ENCODE peak calls at places on chromosomes 16 and 17, in five cellular contexts. B is heart left ventricle; D is CD8-positive, alpha-beta memory T cell; Z is tibial nerve; H is fibroblast of mammary gland. K is an unnamed sample.

GRCh38 chr16:81940781-81941560 is 70.3 kb downstream of the SDR42E1 start:
- DNase-seq in B (no peak), D (peak; percentile 11), Z (no peak), H (peak; percentile 67), K (peak; percentile 40)

GRCh38 chr17:47778184-47778635 is 43.4 kb downstream of the OSBPL7 start:
- DNase-seq in B (no peak), D (no peak), Z (no peak), H (no peak), K (no peak)

GRCh38 chr16:80743273-80743672 is 61.1 kb downstream of the CDYL2 start:
- DNase-seq in B (no peak), D (no peak), Z (no peak), H (no peak), K (no peak)

GRCh38 chr17:1422907-1423306 is 22.9 kb upstream of the YWHAE start:
- DNase-seq in B (no peak), D (no peak), Z (no peak), H (peak; percentile 98), K (no peak)

GRCh38 chr17:8222380-8222629 is 11.9 kb upstream of the AURKB start:
- DNase-seq in B (no peak), D (no peak), Z (no peak), H (no peak), K (no peak)

GRCh38 chr17:27778193-27778592 is 22.1 kb downstream of the NOS2 start:
- DNase-seq in B (no peak), D (no peak), Z (no peak), H (peak; percentile 51), K (no peak)

GRCh38 chr17:44061446-44061845 is 5.0 kb downstream of the LSM12 start:
- DNase-seq in B (no peak), D (no peak), Z (no peak), H (peak; percentile 71), K (no peak)

GRCh38 chr16:88639231-88640038 is 1.1 kb downstream of the IL17C start:
- DNase-seq in B (no peak), D (no peak), Z (no peak), H (no peak), K (no peak)

GRCh38 chr17:46859996-46860395 is 8.6 kb downstream of the WNT9B start:
- DNase-seq in B (no peak), D (no peak), Z (no peak), H (no peak), K (no peak)

GRCh38 chr16:15033309-15033707 is 22.6 kb downstream of the NTAN1 start:
- DNase-seq in B (peak; percentile 88), D (no peak), Z (no peak), H (no peak), K (no peak)

GRCh38 chr17:63998050-63998720 is at the start of gene PRR29:
- DNase-seq in B (peak; percentile 77), D (peak; percentile 78), Z (no peak), H (peak; percentile 39), K (peak; percentile 63)

GRCh38 chr16:57568173-57568678 is 25.8 kb downstream of the ADGRG5 start:
- DNase-seq in B (no peak), D (no peak), Z (no peak), H (no peak), K (no peak)

GRCh38 chr17:80760501-80760900 is 215.9 kb downstream of the RPTOR start:
- DNase-seq in B (no peak), D (no peak), Z (no peak), H (no peak), K (peak; percentile 77)

GRCh38 chr17:78315355-78316114 is 44.3 kb downstream of the SOCS3 start:
- DNase-seq in B (peak; percentile 89), D (peak; percentile 26), Z (peak; percentile 86), H (peak; percentile 97), K (peak; percentile 18)

GRCh38 chr16:23064642-23065041 is 84.6 kb downstream of the USP31 start:
- DNase-seq in B (no peak), D (no peak), Z (no peak), H (peak; percentile 52), K (peak; percentile 54)

GRCh38 chr17:34609210-34609609 is 29.8 kb downstream of the TMEM132E start:
- DNase-seq in B (no peak), D (no peak), Z (no peak), H (no peak), K (no peak)

GRCh38 chr17:74480290-74480689 is 13.9 kb downstream of the CD300A start:
- DNase-seq in B (no peak), D (no peak), Z (no peak), H (no peak), K (no peak)

GRCh38 chr16:27549607-27549856 is 181 bp downstream of the GTF3C1 start:
- DNase-seq in B (no peak), D (no peak), Z (no peak), H (no peak), K (no peak)

GRCh38 chr16:27550582-27550920 is 607 bp downstream of the KATNIP start:
- DNase-seq in B (no peak), D (peak; percentile 10), Z (no peak), H (no peak), K (no peak)

GRCh38 chr16:27549857-27550581 is at the start of the genes GTF3C1 and KATNIP:
- DNase-seq in B (peak; percentile 100), D (peak; percentile 100), Z (peak; percentile 100), H (peak; percentile 96), K (peak; percentile 93)

GRCh38 chr16:27547851-27548250 is 1.9 kb downstream of the GTF3C1 start:
- DNase-seq in B (no peak), D (no peak), Z (no peak), H (no peak), K (no peak)

GRCh38 chr16:27551046-27551445 is 1.1 kb downstream of the KATNIP start:
- DNase-seq in B (no peak), D (no peak), Z (no peak), H (no peak), K (no peak)
- H3K4me3 ChIP-seq in B (peak overlapping the region; percentile 97), D (no peak overlapping the region), Z (peak overlapping the region; percentile 74), H (no peak overlapping the region), K (peak overlapping the region; percentile 100)

DNA sequence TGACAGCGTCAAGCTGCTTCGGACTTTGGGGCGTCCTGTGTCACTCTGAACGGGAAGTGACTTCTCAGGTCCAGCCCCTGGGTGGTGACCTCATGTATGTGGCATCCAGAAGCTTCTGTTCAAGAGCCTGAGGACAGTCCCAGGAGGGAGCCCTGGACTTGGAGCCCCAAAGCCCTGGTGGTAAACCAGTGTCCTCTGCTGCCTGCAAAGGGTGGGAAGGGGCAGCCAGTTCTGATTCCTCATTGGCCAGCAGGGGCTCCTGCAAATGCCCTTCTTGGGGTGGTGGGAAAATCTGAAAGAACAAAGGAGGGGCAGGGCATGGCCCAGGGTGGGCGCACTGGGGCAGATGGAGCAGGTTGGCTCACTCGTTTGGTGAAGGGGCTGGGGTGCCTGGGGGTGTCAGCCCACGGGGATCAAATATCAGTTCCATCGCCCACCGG is 1.6 kb downstream of the OSGIN1 start:
- DNase-seq in B (peak; percentile 81), D (no peak), Z (peak; percentile 22), H (peak; percentile 28), K (no peak)
- H3K4me3 ChIP-seq in B (peak overlapping the region; percentile 58), D (no peak overlapping the region), Z (no peak overlapping the region), H (no peak overlapping the region), K (no peak overlapping the region)

GRCh38 chr16:85812031-85812807 is 12.7 kb downstream of the COX4I1 start:
- DNase-seq in B (no peak), D (no peak), Z (no peak), H (no peak), K (no peak)
- H3K4me3 ChIP-seq in B (no peak overlapping the region), D (no peak overlapping the region), Z (no peak overlapping the region), H (no peak overlapping the region), K (no peak overlapping the region)

GRCh38 chr16:72788269-72788809 is 259.6 kb downstream of the ZFHX3 start:
- DNase-seq in B (no peak), D (peak; percentile 2), Z (no peak), H (no peak), K (no peak)
- H3K4me3 ChIP-seq in B (peak overlapping the region; percentile 38), D (no peak overlapping the region), Z (peak overlapping the region; percentile 48), H (no peak overlapping the region), K (no peak overlapping the region)

GRCh38 chr16:2147378-2147777 is 1.0 kb upstream of the RAB26 start:
- DNase-seq in B (peak; percentile 26), D (no peak), Z (no peak), H (no peak), K (no peak)
- H3K4me3 ChIP-seq in B (peak overlapping the region; percentile 50), D (no peak overlapping the region), Z (no peak overlapping the region), H (no peak overlapping the region), K (no peak overlapping the region)

DNA sequence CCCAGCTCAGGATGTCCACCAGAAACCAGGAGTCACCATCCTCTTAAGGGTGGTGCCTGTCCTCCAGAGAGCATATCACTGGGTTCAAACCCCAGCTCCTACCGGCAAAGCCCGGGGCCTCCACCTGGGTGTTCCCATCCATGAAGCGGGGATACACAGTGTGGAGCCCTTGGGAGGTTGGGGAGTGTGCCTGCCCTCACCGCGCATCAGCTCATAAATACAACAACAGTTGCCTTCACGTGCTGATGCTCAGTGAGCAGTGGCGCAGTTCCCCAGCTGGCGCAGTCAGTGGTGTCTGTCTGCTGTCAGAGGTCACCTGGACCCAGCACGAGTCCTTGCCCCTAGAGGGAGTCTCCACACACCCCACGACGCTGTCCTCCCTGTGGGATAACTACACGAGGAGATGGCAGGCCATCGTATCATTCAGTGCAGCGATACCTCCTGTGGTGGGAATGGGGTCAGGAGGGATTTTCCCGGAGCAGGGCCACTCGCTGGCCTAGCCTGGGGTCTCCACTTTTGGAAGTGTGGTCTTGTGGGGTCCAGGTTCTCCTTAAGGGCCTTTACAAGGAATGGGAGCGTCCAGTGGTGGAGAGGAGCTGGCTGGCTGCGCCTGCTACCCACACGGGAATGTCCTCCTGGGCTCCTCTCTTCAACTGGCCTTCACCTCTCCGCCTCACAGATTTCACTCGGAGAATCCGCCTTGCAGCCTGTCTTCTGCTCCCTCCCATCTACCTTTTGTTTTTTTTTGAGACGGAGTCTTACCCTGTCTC is 2.3 kb upstream of the ELOB start:
- DNase-seq in B (no peak), D (no peak), Z (no peak), H (no peak), K (no peak)
- H3K4me3 ChIP-seq in B (no peak overlapping the region), D (no peak overlapping the region), Z (no peak overlapping the region), H (no peak overlapping the region), K (no peak overlapping the region)

GRCh38 chr16:10120953-10121352 is 61.3 kb downstream of the GRIN2A start:
- DNase-seq in B (no peak), D (no peak), Z (no peak), H (no peak), K (no peak)

GRCh38 chr16:10123141-10123540 is 59.1 kb downstream of the GRIN2A start:
- DNase-seq in B (no peak), D (no peak), Z (no peak), H (peak; percentile 20), K (no peak)

GRCh38 chr16:10122546-10122945 is 59.7 kb downstream of the GRIN2A start:
- DNase-seq in B (no peak), D (no peak), Z (no peak), H (peak; percentile 42), K (peak; percentile 17)

GRCh38 chr16:10121496-10121895 is 60.7 kb downstream of the GRIN2A start:
- DNase-seq in B (no peak), D (no peak), Z (no peak), H (peak; percentile 78), K (no peak)

GRCh38 chr16:10122026-10122425 is 60.2 kb downstream of the GRIN2A start:
- DNase-seq in B (no peak), D (no peak), Z (no peak), H (no peak), K (no peak)
- H3K4me3 ChIP-seq in B (no peak overlapping the region), D (no peak overlapping the region), Z (no peak overlapping the region), H (no peak overlapping the region), K (no peak overlapping the region)

K was measured in Jurkat, Clone E6-1.